ENCODE peak calls at places on chromosomes 13 and 19, in seven cellular contexts. V is tibial nerve, F is T-helper 2 cell, E is NCI-H1694 treated with DMSO at 0.1 percent for 48 hours, S is fibroblast of villous mesenchyme, G is body of pancreas, J is A549. U is an unnamed sample.

GRCh38 chr13:79749985-79750551 is 269.1 kb downstream of the NDFIP2 start:
- DNase-seq in G (peak), E (no peak), F (no peak), V (peak), J (no peak), S (peak), U (no peak)

GRCh38 chr19:49073514-49074378 is 1.2 kb upstream of the KCNA7 start:
- DNase-seq in J (peak), S (no peak), V (no peak), E (peak), F (no peak), G (no peak), U (peak)

GRCh38 chr13:20058476-20058875 is 99.9 kb downstream of the ZMYM2 start:
- DNase-seq in G (no peak), J (no peak), V (no peak), E (no peak), F (no peak), S (no peak), U (no peak)

GRCh38 chr19:50639121-50640112 is at the start of gene SYT3:
- DNase-seq in V (no peak), J (peak), F (peak), E (peak), S (peak), G (peak), U (no peak)

GRCh38 chr13:49248433-49249002 is 793 bp downstream of the CDADC1 start:
- DNase-seq in E (no peak), J (peak), F (no peak), V (no peak), G (no peak), S (peak), U (peak)

GRCh38 chr13:33696530-33696929 is 121.4 kb upstream of the RFC3 start:
- DNase-seq in J (no peak), S (no peak), E (no peak), G (no peak), V (no peak), F (no peak), U (peak)

GRCh38 chr13:48710160-48710559 is 56.4 kb downstream of the CYSLTR2 start:
- DNase-seq in F (no peak), S (no peak), G (no peak), J (no peak), V (no peak), E (no peak), U (no peak)

GRCh38 chr13:27203854-27204253 is 32.2 kb upstream of the USP12 start:
- DNase-seq in E (no peak), G (peak), V (peak), J (no peak), F (no peak), S (peak), U (peak)

GRCh38 chr19:45291834-45292233 is 30.8 kb downstream of the CKM start:
- DNase-seq in E (no peak), J (no peak), S (no peak), V (no peak), F (no peak), G (no peak), U (no peak)

GRCh38 chr13:27825153-27825552 is 32.9 kb downstream of the GSX1 start:
- DNase-seq in J (no peak), V (no peak), E (no peak), G (no peak), S (no peak), F (no peak), U (no peak)

GRCh38 chr19:343451-343931 is 1.1 kb downstream of the MIER2 start:
- DNase-seq in E (no peak), V (no peak), G (no peak), S (peak), F (no peak), J (no peak), U (no peak)

GRCh38 chr13:73179906-73180305 is 121.1 kb downstream of the KLF5 start:
- DNase-seq in G (no peak), E (no peak), F (no peak), V (no peak), S (peak), J (no peak), U (no peak)

GRCh38 chr13:98775844-98776598 is 23.5 kb upstream of the SLC15A1 start:
- DNase-seq in E (no peak), G (no peak), F (no peak), J (peak), S (peak), V (no peak), U (no peak)

GRCh38 chr19:17530586-17530985 is 19.1 kb downstream of the PGLS start:
- DNase-seq in S (no peak), J (no peak), F (no peak), G (no peak), V (no peak), E (no peak), U (peak)

GRCh38 chr13:51590966-51591627 is 6.8 kb downstream of the WDFY2 start:
- DNase-seq in V (peak), S (peak), J (peak), G (peak), F (no peak), E (no peak), U (peak)

GRCh38 chr13:98746968-98747367 is 5.5 kb downstream of the SLC15A1 start:
- DNase-seq in E (no peak), V (no peak), F (no peak), S (peak), G (no peak), J (no peak), U (no peak)

GRCh38 chr19:13153627-13154240 is 3.5 kb downstream of the IER2 start:
- DNase-seq in J (no peak), F (no peak), G (peak), S (peak), V (no peak), E (no peak), U (peak)

GRCh38 chr19:58274771-58275199 is 4.0 kb upstream of the ZNF8 start:
- DNase-seq in S (peak), E (no peak), F (no peak), G (no peak), V (no peak), J (no peak), U (peak)

GRCh38 chr13:37747071-37747612 is 122.4 kb downstream of the TRPC4 start:
- DNase-seq in E (no peak), G (no peak), V (no peak), J (no peak), F (no peak), S (peak), U (peak)

GRCh38 chr13:100872761-100873160 is 198.2 kb upstream of the TMTC4 start:
- DNase-seq in E (no peak), G (no peak), V (no peak), F (no peak), J (no peak), S (peak), U (no peak)

GRCh38 chr13:34208326-34208725 is 390.4 kb downstream of the RFC3 start:
- DNase-seq in V (no peak), G (no peak), J (no peak), F (no peak), E (no peak), S (peak), U (no peak)

U was measured in DMS53.